ENCODE peak calls at places on chromosomes 5 and 9, in four cellular contexts. One of them, this sample, is unnamed.

GRCh38 chr9:133207021-133207531 is 2.0 kb downstream of the OBP2B start:
- DNase-seq in A549: no peak
- DNase-seq in H9: peak; percentile 21
- DNase-seq in kidney epithelial cell: no peak
- DNase-seq in this sample: no peak

GRCh38 chr5:82793808-82794419 is 283.3 kb downstream of the TMEM167A start:
- DNase-seq in A549: peak; percentile 36
- DNase-seq in H9: peak; percentile 44
- DNase-seq in kidney epithelial cell: no peak
- DNase-seq in this sample: peak; percentile 9

GRCh38 chr9:92097997-92098482 is 17.2 kb downstream of the SPTLC1 start:
- DNase-seq in H9: peak; percentile 94
- DNase-seq in A549: no peak
- DNase-seq in kidney epithelial cell: peak; percentile 79
- DNase-seq in this sample: peak; percentile 68

GRCh38 chr9:99860266-99860665 is 38.6 kb downstream of the NR4A3 start:
- DNase-seq in A549: no peak
- DNase-seq in kidney epithelial cell: no peak
- DNase-seq in H9: no peak
- DNase-seq in this sample: no peak

GRCh38 chr9:83477571-83477970 is 60.6 kb downstream of the FRMD3 start:
- DNase-seq in H9: no peak
- DNase-seq in kidney epithelial cell: peak; percentile 53
- DNase-seq in A549: no peak
- DNase-seq in this sample: no peak

GRCh38 chr9:114413909-114414308 is 26.1 kb upstream of the AKNA start:
- DNase-seq in A549: no peak
- DNase-seq in kidney epithelial cell: no peak
- DNase-seq in H9: no peak
- DNase-seq in this sample: no peak

GRCh38 chr9:78297672-78297961 is 692 bp downstream of the PSAT1 start:
- DNase-seq in kidney epithelial cell: no peak
- DNase-seq in H9: no peak
- DNase-seq in A549: peak; percentile 31
- DNase-seq in this sample: no peak

GRCh38 chr5:50922942-50923767 is 256.7 kb downstream of the PARP8 start:
- DNase-seq in A549: no peak
- DNase-seq in H9: no peak
- DNase-seq in kidney epithelial cell: no peak
- DNase-seq in this sample: no peak

GRCh38 chr9:93032545-93032944 is 26.0 kb upstream of the SUSD3 start:
- DNase-seq in H9: no peak
- DNase-seq in kidney epithelial cell: no peak
- DNase-seq in A549: no peak
- DNase-seq in this sample: no peak

GRCh38 chr5:119158144-119158543 is 87.3 kb downstream of the DMXL1 start:
- DNase-seq in A549: no peak
- DNase-seq in H9: no peak
- DNase-seq in kidney epithelial cell: no peak
- DNase-seq in this sample: no peak

GRCh38 chr5:146667633-146668032 is 151.6 kb upstream of the GPR151 start:
- DNase-seq in kidney epithelial cell: peak; percentile 31
- DNase-seq in A549: no peak
- DNase-seq in H9: no peak
- DNase-seq in this sample: peak; percentile 23

GRCh38 chr5:67209141-67209771 is 12.7 kb upstream of the CD180 start:
- DNase-seq in H9: peak; percentile 81
- DNase-seq in kidney epithelial cell: peak; percentile 45
- DNase-seq in A549: peak; percentile 84
- DNase-seq in this sample: peak; percentile 79

GRCh38 chr9:137191245-137191644 is 2.8 kb downstream of the SSNA1 start:
- DNase-seq in A549: no peak
- DNase-seq in kidney epithelial cell: no peak
- DNase-seq in H9: no peak
- DNase-seq in this sample: no peak

GRCh38 chr5:117295941-117296340 is 721.3 kb upstream of the SEMA6A start:
- DNase-seq in A549: no peak
- DNase-seq in kidney epithelial cell: no peak
- DNase-seq in H9: no peak
- DNase-seq in this sample: peak; percentile 24

GRCh38 chr9:133125706-133126696 is 5.0 kb upstream of the RALGDS start:
- DNase-seq in A549: no peak
- DNase-seq in H9: no peak
- DNase-seq in kidney epithelial cell: no peak
- DNase-seq in this sample: no peak

GRCh38 chr5:127440831-127441230 is 76.6 kb upstream of the PRRC1 start:
- DNase-seq in kidney epithelial cell: no peak
- DNase-seq in H9: no peak
- DNase-seq in A549: no peak
- DNase-seq in this sample: no peak

GRCh38 chr5:149254506-149254905 is 17.2 kb upstream of the AFAP1L1 start:
- DNase-seq in H9: peak; percentile 59
- DNase-seq in kidney epithelial cell: no peak
- DNase-seq in A549: no peak
- DNase-seq in this sample: no peak

GRCh38 chr5:61301820-61302563 is 30.1 kb upstream of the ZSWIM6 start:
- DNase-seq in H9: no peak
- DNase-seq in A549: peak; percentile 96
- DNase-seq in kidney epithelial cell: peak; percentile 99
- DNase-seq in this sample: peak; percentile 97

GRCh38 chr5:80781356-80781755 is 126.6 kb upstream of the DHFR start:
- DNase-seq in H9: no peak
- DNase-seq in kidney epithelial cell: peak; percentile 90
- DNase-seq in A549: peak; percentile 8
- DNase-seq in this sample: peak; percentile 54

GRCh38 chr5:151042453-151043093 is 22.2 kb downstream of the GPX3 start:
- DNase-seq in H9: no peak
- DNase-seq in A549: no peak
- DNase-seq in kidney epithelial cell: no peak
- DNase-seq in this sample: no peak

GRCh38 chr5:94891565-94892362 is 273.3 kb downstream of the SLF1 start:
- DNase-seq in A549: no peak
- DNase-seq in H9: no peak
- DNase-seq in kidney epithelial cell: no peak
- DNase-seq in this sample: no peak

GRCh38 chr9:21830589-21830988 is 28.2 kb downstream of the MTAP start:
- DNase-seq in A549: peak; percentile 61
- DNase-seq in H9: no peak
- DNase-seq in kidney epithelial cell: no peak
- DNase-seq in this sample: peak; percentile 64

GRCh38 chr9:101311759-101312420 is 72.9 kb downstream of the BAAT start:
- DNase-seq in H9: no peak
- DNase-seq in kidney epithelial cell: peak; percentile 45
- DNase-seq in A549: peak; percentile 89
- DNase-seq in this sample: peak; percentile 75

GRCh38 chr9:6307551-6308096 is 20.6 kb upstream of the TPD52L3 start:
- DNase-seq in A549: no peak
- DNase-seq in kidney epithelial cell: no peak
- DNase-seq in H9: no peak
- DNase-seq in this sample: no peak

GRCh38 chr9:18405240-18405639 is 68.7 kb upstream of the ADAMTSL1 start:
- DNase-seq in kidney epithelial cell: no peak
- DNase-seq in A549: no peak
- DNase-seq in H9: no peak
- DNase-seq in this sample: no peak

GRCh38 chr5:38515648-38516047 is 40.8 kb downstream of the LIFR start:
- DNase-seq in H9: no peak
- DNase-seq in kidney epithelial cell: no peak
- DNase-seq in A549: peak; percentile 29
- DNase-seq in this sample: peak; percentile 20

GRCh38 chr9:33378121-33378795 is 24.1 kb downstream of the AQP7 start:
- DNase-seq in H9: no peak
- DNase-seq in A549: no peak
- DNase-seq in kidney epithelial cell: no peak
- DNase-seq in this sample: no peak

GRCh38 chr5:107124376-107124775 is 546.4 kb downstream of the EFNA5 start:
- DNase-seq in kidney epithelial cell: no peak
- DNase-seq in A549: no peak
- DNase-seq in H9: no peak
- DNase-seq in this sample: no peak

GRCh38 chr5:39624268-39624886 is 199.6 kb upstream of the DAB2 start:
- DNase-seq in H9: no peak
- DNase-seq in kidney epithelial cell: peak; percentile 53
- DNase-seq in A549: peak; percentile 29
- DNase-seq in this sample: peak; percentile 64

GRCh38 chr5:2756211-2756746 is 4.8 kb upstream of the IRX2 start:
- DNase-seq in H9: peak; percentile 91
- DNase-seq in kidney epithelial cell: no peak
- DNase-seq in A549: peak; percentile 37
- DNase-seq in this sample: no peak

DNA sequence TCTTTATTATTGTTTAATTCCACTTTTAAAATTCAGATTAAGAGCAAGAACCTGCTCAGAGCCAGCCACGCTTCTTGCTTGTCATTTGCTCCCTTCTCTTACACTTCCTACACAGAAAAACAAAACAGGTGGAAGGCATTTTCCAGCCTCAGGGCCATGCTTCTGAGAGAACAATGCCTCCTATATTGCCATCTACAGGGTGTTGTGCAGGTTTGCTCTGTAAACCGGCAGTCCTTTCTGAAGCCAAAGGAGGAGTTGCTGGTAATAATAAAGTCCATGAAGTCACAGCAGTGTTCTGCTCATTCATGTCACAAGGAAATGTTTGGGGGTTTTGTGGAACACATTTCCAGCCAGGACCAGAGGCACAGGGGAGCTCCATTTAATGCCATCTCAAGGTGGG is 16.1 kb upstream of the PRLR start:
- DNase-seq in kidney epithelial cell: no peak
- DNase-seq in A549: no peak
- DNase-seq in H9: no peak
- DNase-seq in this sample: peak; percentile 4
- TF ChIP-seq CTCF in kidney epithelial cell: no peak
- TF ChIP-seq CTCF in A549: no peak
- TF ChIP-seq CTCF in H9: peak; percentile 44
- TF ChIP-seq CTCF in this sample: peak; percentile 29

GRCh38 chr5:175056831-175057230 is 332.4 kb downstream of the MSX2 start:
- DNase-seq in H9: no peak
- DNase-seq in kidney epithelial cell: no peak
- DNase-seq in A549: no peak
- DNase-seq in this sample: no peak

GRCh38 chr5:175060264-175060663 is 335.9 kb downstream of the MSX2 start:
- DNase-seq in H9: no peak
- DNase-seq in kidney epithelial cell: no peak
- DNase-seq in A549: no peak
- DNase-seq in this sample: no peak

DNA sequence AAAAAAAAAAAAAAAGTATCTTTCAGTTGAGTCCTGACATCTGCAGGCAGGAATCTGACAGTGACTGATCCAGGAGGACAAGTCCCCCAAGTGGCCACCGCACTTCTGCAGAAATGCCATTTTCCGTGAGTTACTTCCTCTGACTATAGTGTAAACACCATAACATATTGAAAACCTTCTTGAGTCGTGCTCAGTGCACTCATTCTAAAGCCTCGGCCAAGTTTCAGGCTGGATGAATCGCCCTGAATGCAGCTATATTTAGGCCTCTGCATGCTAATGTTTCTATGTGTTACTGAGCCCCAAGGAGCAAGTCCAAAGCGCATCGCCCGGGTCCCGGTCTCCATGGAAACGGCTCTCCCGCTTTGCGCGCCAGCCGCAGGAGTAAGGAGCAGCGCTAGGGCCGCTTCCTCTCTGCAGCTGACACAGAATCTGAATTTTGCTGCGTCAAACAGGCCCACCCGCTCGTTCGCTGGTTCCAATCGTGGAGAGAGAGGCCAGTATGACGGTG is 335.4 kb downstream of the MSX2 start:
- DNase-seq in kidney epithelial cell: no peak
- DNase-seq in A549: peak; percentile 58
- DNase-seq in H9: peak; percentile 89
- DNase-seq in this sample: no peak
- TF ChIP-seq CTCF in kidney epithelial cell: no peak
- TF ChIP-seq CTCF in A549: peak; percentile 34
- TF ChIP-seq CTCF in H9: peak; percentile 65
- TF ChIP-seq CTCF in this sample: no peak

GRCh38 chr5:37116359-37116758 is 132.8 kb downstream of the CPLANE1 start:
- DNase-seq in kidney epithelial cell: no peak
- DNase-seq in H9: no peak
- DNase-seq in A549: no peak
- DNase-seq in this sample: no peak

GRCh38 chr5:37121027-37121426 is 128.1 kb downstream of the CPLANE1 start:
- DNase-seq in A549: no peak
- DNase-seq in kidney epithelial cell: no peak
- DNase-seq in H9: no peak
- DNase-seq in this sample: no peak

GRCh38 chr5:37121465-37121864 is 127.7 kb downstream of the CPLANE1 start:
- DNase-seq in A549: no peak
- DNase-seq in H9: no peak
- DNase-seq in kidney epithelial cell: no peak
- DNase-seq in this sample: no peak

DNA sequence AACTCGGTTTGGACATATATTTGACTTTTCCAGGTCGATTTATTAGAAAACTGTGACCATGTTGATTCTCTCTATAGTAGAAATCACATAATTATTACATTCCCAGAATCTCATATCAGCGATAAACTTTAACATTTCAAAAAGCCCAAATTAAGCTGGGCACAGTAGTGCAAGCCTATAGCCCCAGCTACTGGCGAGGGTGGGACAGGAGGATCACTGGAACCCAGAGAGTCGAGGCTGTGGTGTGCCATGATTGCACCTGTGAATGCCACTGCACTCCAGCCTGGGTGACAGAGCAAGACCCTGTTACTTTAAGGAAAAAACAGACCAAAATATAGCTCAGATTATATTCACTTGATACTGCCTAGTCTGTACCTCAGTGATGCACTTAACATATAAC is 128.9 kb downstream of the CPLANE1 start:
- DNase-seq in A549: no peak
- DNase-seq in H9: no peak
- DNase-seq in kidney epithelial cell: no peak
- DNase-seq in this sample: no peak
- TF ChIP-seq CTCF in A549: no peak
- TF ChIP-seq CTCF in H9: no peak
- TF ChIP-seq CTCF in kidney epithelial cell: no peak
- TF ChIP-seq CTCF in this sample: no peak

DNA sequence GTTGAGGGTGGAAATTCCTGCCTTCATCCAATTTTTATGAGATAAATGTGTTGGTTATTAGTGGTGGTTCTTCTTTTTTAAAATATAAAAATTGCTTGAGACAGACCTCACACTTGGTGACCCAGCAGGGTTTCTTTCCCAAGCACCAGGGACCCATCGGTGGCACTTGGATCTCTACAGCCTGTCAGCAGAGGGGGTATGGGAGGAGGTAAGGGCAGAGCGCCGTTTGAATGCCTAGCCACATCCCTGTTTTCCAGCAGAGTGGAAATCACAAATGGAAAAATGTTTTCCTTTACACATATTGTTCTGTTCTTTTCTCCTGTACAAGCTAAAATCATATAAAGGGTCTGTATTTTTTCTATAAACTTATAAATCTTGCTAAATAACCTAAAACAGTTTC is 248.0 kb downstream of the NR3C1 start:
- DNase-seq in A549: no peak
- DNase-seq in H9: no peak
- DNase-seq in kidney epithelial cell: no peak
- DNase-seq in this sample: no peak
- TF ChIP-seq CTCF in A549: no peak
- TF ChIP-seq CTCF in H9: no peak
- TF ChIP-seq CTCF in kidney epithelial cell: no peak
- TF ChIP-seq CTCF in this sample: no peak